ENCODE peak calls at places on chromosomes 2 and 18, in seven cellular contexts. X is ACHN; F is mammary epithelial cell; S is midbrain; L is stimulated activated CD4-positive, alpha-beta T cell treated with anti-CD3 and anti-CD28 coated beads, Interleukin-4, amount 100 ng/mL, for 48 hours; G is natural killer cell; R is left lung. Q is an unnamed sample.

GRCh38 chr2:221203846-221204245 is 368.3 kb downstream of the EPHA4 start:
- DNase-seq in X (no peak), F (no peak), S (no peak), L (no peak), G (no peak), R (no peak), Q (no peak)

GRCh38 chr18:36693931-36694661 is 134.7 kb downstream of the TPGS2 start:
- DNase-seq in X (no peak), F (no peak), S (no peak), L (no peak), G (no peak), R (no peak), Q (no peak)

GRCh38 chr18:13447621-13448020 is 229.1 kb downstream of the LDLRAD4 start:
- DNase-seq in X (no peak), F (no peak), S (peak), L (no peak), G (no peak), R (no peak), Q (peak)

GRCh38 chr18:77339093-77339492 is 89.4 kb downstream of the GALR1 start:
- DNase-seq in X (no peak), F (no peak), S (no peak), L (no peak), G (no peak), R (no peak), Q (no peak)

GRCh38 chr2:139142252-139142651 is 362.1 kb upstream of the NXPH2 start:
- DNase-seq in X (peak), F (peak), S (no peak), L (no peak), G (no peak), R (no peak), Q (peak)

GRCh38 chr2:64904405-64905329 is 84.5 kb upstream of the SLC1A4 start:
- DNase-seq in X (no peak), F (no peak), S (no peak), L (no peak), G (no peak), R (peak), Q (no peak)

GRCh38 chr2:128549646-128550260 is 231.1 kb upstream of the HS6ST1 start:
- DNase-seq in X (no peak), F (no peak), S (no peak), L (no peak), G (no peak), R (no peak), Q (no peak)

GRCh38 chr18:7094432-7094831 is 23.2 kb downstream of the LAMA1 start:
- DNase-seq in X (peak), F (no peak), S (peak), L (no peak), G (no peak), R (no peak), Q (peak)

GRCh38 chr2:24768601-24769000 is 24.6 kb downstream of the PTRHD1 start:
- DNase-seq in X (no peak), F (no peak), S (no peak), L (no peak), G (no peak), R (no peak), Q (no peak)

GRCh38 chr2:5766051-5766450 is 73.9 kb downstream of the SOX11 start:
- DNase-seq in X (no peak), F (no peak), S (no peak), L (no peak), G (no peak), R (no peak), Q (peak)

GRCh38 chr2:189179607-189179979 is at the start of gene COL5A2:
- DNase-seq in X (peak), F (peak), S (no peak), L (no peak), G (no peak), R (peak), Q (peak)

GRCh38 chr2:96267159-96267971 is 1.3 kb downstream of the CIAO1 start:
- DNase-seq in X (peak), F (peak), S (no peak), L (peak), G (peak), R (no peak), Q (peak)

GRCh38 chr2:68971591-68972231 is 2.7 kb upstream of the GKN1 start:
- DNase-seq in X (peak), F (peak), S (no peak), L (no peak), G (no peak), R (no peak), Q (peak)

GRCh38 chr2:109604597-109604996 is 9.2 kb downstream of the SEPTIN10 start:
- DNase-seq in X (peak), F (peak), S (no peak), L (no peak), G (no peak), R (peak), Q (peak)

GRCh38 chr2:231272961-231273360 is 74.5 kb downstream of the ARMC9 start:
- DNase-seq in X (no peak), F (no peak), S (no peak), L (no peak), G (no peak), R (no peak), Q (no peak)

GRCh38 chr18:49846263-49846662 is 32.9 kb upstream of the ACAA2 start:
- DNase-seq in X (no peak), F (no peak), S (no peak), L (no peak), G (no peak), R (no peak), Q (peak)

GRCh38 chr2:152050915-152051314 is 47.9 kb downstream of the CACNB4 start:
- DNase-seq in X (no peak), F (no peak), S (no peak), L (no peak), G (no peak), R (no peak), Q (no peak)

GRCh38 chr2:147182260-147182659 is 662.6 kb upstream of the ACVR2A start:
- DNase-seq in X (peak), F (peak), S (no peak), L (peak), G (no peak), R (no peak), Q (no peak)

GRCh38 chr18:42781298-42781815 is 334.1 kb downstream of the RIT2 start:
- DNase-seq in X (no peak), F (no peak), S (no peak), L (no peak), G (no peak), R (no peak), Q (no peak)

GRCh38 chr2:100757621-100758394 is 62.1 kb upstream of the NPAS2 start:
- DNase-seq in X (no peak), F (peak), S (no peak), L (no peak), G (no peak), R (no peak), Q (peak)

GRCh38 chr2:95056044-95056443 is 30.5 kb downstream of the MAL start:
- DNase-seq in X (no peak), F (no peak), S (no peak), L (no peak), G (no peak), R (peak), Q (no peak)

GRCh38 chr2:200252661-200253067 is 53.8 kb upstream of the SPATS2L start:
- DNase-seq in X (no peak), F (peak), S (no peak), L (no peak), G (no peak), R (no peak), Q (peak)

GRCh38 chr2:217966399-217967068 is 36.3 kb downstream of the TNS1 start:
- DNase-seq in X (no peak), F (no peak), S (no peak), L (no peak), G (no peak), R (no peak), Q (peak)

GRCh38 chr2:118058979-118059378 is 29.3 kb upstream of the INSIG2 start:
- DNase-seq in X (no peak), F (no peak), S (no peak), L (no peak), G (no peak), R (no peak), Q (no peak)

GRCh38 chr2:55519908-55520885 is 679 bp downstream of the CFAP36 start:
- DNase-seq in X (peak), F (peak), S (peak), L (peak), G (no peak), R (peak), Q (peak)

GRCh38 chr2:238585836-238586821 is 159.4 kb downstream of the ASB1 start:
- DNase-seq in X (no peak), F (no peak), S (peak), L (no peak), G (no peak), R (no peak), Q (no peak)

GRCh38 chr18:76980663-76981387 is 151.8 kb downstream of the MBP start:
- DNase-seq in X (no peak), F (no peak), S (no peak), L (no peak), G (no peak), R (no peak), Q (no peak)

GRCh38 chr2:360124-360523 is 72.2 kb upstream of the ALKAL2 start:
- DNase-seq in X (no peak), F (no peak), S (no peak), L (no peak), G (no peak), R (no peak), Q (no peak)

GRCh38 chr2:128441341-128442052 is 122.8 kb upstream of the HS6ST1 start:
- DNase-seq in X (no peak), F (no peak), S (no peak), L (no peak), G (peak), R (peak), Q (no peak)

GRCh38 chr2:219684721-219685689 is 57.6 kb downstream of the SLC4A3 start:
- DNase-seq in X (peak), F (peak), S (peak), L (peak), G (no peak), R (peak), Q (peak)

GRCh38 chr2:207813942-207814341 is 44.2 kb upstream of the FZD5 start:
- DNase-seq in X (no peak), F (no peak), S (no peak), L (no peak), G (no peak), R (no peak), Q (no peak)

GRCh38 chr2:165373322-165374025 is 96.0 kb upstream of the CSRNP3 start:
- DNase-seq in X (no peak), F (no peak), S (no peak), L (no peak), G (no peak), R (no peak), Q (no peak)

GRCh38 chr2:102112692-102113665 is 29.6 kb upstream of the IL1R1 start:
- DNase-seq in X (no peak), F (no peak), S (no peak), L (no peak), G (no peak), R (no peak), Q (peak)

GRCh38 chr2:43609304-43609883 is 13.6 kb upstream of the THADA start:
- DNase-seq in X (peak), F (peak), S (peak), L (no peak), G (no peak), R (no peak), Q (peak)

Q was measured in iris pigment epithelial cell.